ENCODE peak calls at places on chromosomes 12 and 14, in six cellular contexts. One of them, this sample, is unnamed.

GRCh38 chr14:36986407-36986806 is 186.0 kb downstream of the SLC25A21 start:
- DNase-seq in progenitor cell of endocrine pancreas: no peak
- DNase-seq in astrocyte: no peak
- DNase-seq in HFFc6: no peak
- DNase-seq in cardiac muscle cell: no peak
- DNase-seq in OCI-LY7: no peak
- DNase-seq in this sample: no peak

GRCh38 chr12:84888861-84889260 is 23.7 kb downstream of the SLC6A15 start:
- DNase-seq in progenitor cell of endocrine pancreas: no peak
- DNase-seq in astrocyte: no peak
- DNase-seq in HFFc6: no peak
- DNase-seq in cardiac muscle cell: no peak
- DNase-seq in OCI-LY7: no peak
- DNase-seq in this sample: no peak

GRCh38 chr12:63826002-63826585 is 18.4 kb upstream of the SRGAP1 start:
- DNase-seq in progenitor cell of endocrine pancreas: no peak
- DNase-seq in astrocyte: peak
- DNase-seq in HFFc6: peak
- DNase-seq in cardiac muscle cell: peak
- DNase-seq in OCI-LY7: peak
- DNase-seq in this sample: no peak

GRCh38 chr12:114152890-114153289 is 186.8 kb upstream of the RBM19 start:
- DNase-seq in progenitor cell of endocrine pancreas: no peak
- DNase-seq in astrocyte: no peak
- DNase-seq in HFFc6: peak
- DNase-seq in cardiac muscle cell: peak
- DNase-seq in OCI-LY7: no peak
- DNase-seq in this sample: no peak

GRCh38 chr12:6167327-6168280 is 32.6 kb upstream of the CD9 start:
- DNase-seq in progenitor cell of endocrine pancreas: no peak
- DNase-seq in astrocyte: peak
- DNase-seq in HFFc6: peak
- DNase-seq in cardiac muscle cell: peak
- DNase-seq in OCI-LY7: no peak
- DNase-seq in this sample: peak

GRCh38 chr12:45415393-45415817 is 199.5 kb downstream of the ANO6 start:
- DNase-seq in progenitor cell of endocrine pancreas: no peak
- DNase-seq in astrocyte: peak
- DNase-seq in HFFc6: peak
- DNase-seq in cardiac muscle cell: peak
- DNase-seq in OCI-LY7: no peak
- DNase-seq in this sample: peak

GRCh38 chr12:8609061-8609570 is 3.5 kb downstream of the AICDA start:
- DNase-seq in progenitor cell of endocrine pancreas: no peak
- DNase-seq in astrocyte: peak
- DNase-seq in HFFc6: peak
- DNase-seq in cardiac muscle cell: peak
- DNase-seq in OCI-LY7: peak
- DNase-seq in this sample: peak

GRCh38 chr14:89179891-89180404 is 237.1 kb downstream of the FOXN3 start:
- DNase-seq in progenitor cell of endocrine pancreas: no peak
- DNase-seq in astrocyte: no peak
- DNase-seq in HFFc6: no peak
- DNase-seq in cardiac muscle cell: no peak
- DNase-seq in OCI-LY7: no peak
- DNase-seq in this sample: no peak

GRCh38 chr12:46572644-46573630 is 200.4 kb upstream of the SLC38A2 start:
- DNase-seq in progenitor cell of endocrine pancreas: no peak
- DNase-seq in astrocyte: no peak
- DNase-seq in HFFc6: no peak
- DNase-seq in cardiac muscle cell: no peak
- DNase-seq in OCI-LY7: no peak
- DNase-seq in this sample: no peak

GRCh38 chr14:51430600-51430999 is 190.6 kb downstream of the TMX1 start:
- DNase-seq in progenitor cell of endocrine pancreas: no peak
- DNase-seq in astrocyte: peak
- DNase-seq in HFFc6: no peak
- DNase-seq in cardiac muscle cell: peak
- DNase-seq in OCI-LY7: no peak
- DNase-seq in this sample: no peak

GRCh38 chr12:3278681-3279414 is 201.7 kb downstream of the TSPAN9 start:
- DNase-seq in progenitor cell of endocrine pancreas: no peak
- DNase-seq in astrocyte: no peak
- DNase-seq in HFFc6: no peak
- DNase-seq in cardiac muscle cell: no peak
- DNase-seq in OCI-LY7: no peak
- DNase-seq in this sample: no peak

GRCh38 chr12:43309845-43310405 is 242.1 kb downstream of the ADAMTS20 start:
- DNase-seq in progenitor cell of endocrine pancreas: no peak
- DNase-seq in astrocyte: peak
- DNase-seq in HFFc6: peak
- DNase-seq in cardiac muscle cell: no peak
- DNase-seq in OCI-LY7: no peak
- DNase-seq in this sample: no peak

GRCh38 chr12:69688496-69689427 is 10.3 kb downstream of the BEST3 start:
- DNase-seq in progenitor cell of endocrine pancreas: no peak
- DNase-seq in astrocyte: peak
- DNase-seq in HFFc6: peak
- DNase-seq in cardiac muscle cell: peak
- DNase-seq in OCI-LY7: no peak
- DNase-seq in this sample: peak

GRCh38 chr14:86662334-86662733 is 1132.4 kb downstream of the FLRT2 start:
- DNase-seq in progenitor cell of endocrine pancreas: no peak
- DNase-seq in astrocyte: no peak
- DNase-seq in HFFc6: no peak
- DNase-seq in cardiac muscle cell: no peak
- DNase-seq in OCI-LY7: no peak
- DNase-seq in this sample: no peak

GRCh38 chr12:85529896-85530295 is 249.9 kb downstream of the ALX1 start:
- DNase-seq in progenitor cell of endocrine pancreas: no peak
- DNase-seq in astrocyte: no peak
- DNase-seq in HFFc6: no peak
- DNase-seq in cardiac muscle cell: no peak
- DNase-seq in OCI-LY7: no peak
- DNase-seq in this sample: no peak

GRCh38 chr12:65984227-65984479 is 146.4 kb downstream of the LLPH start:
- DNase-seq in progenitor cell of endocrine pancreas: no peak
- DNase-seq in astrocyte: no peak
- DNase-seq in HFFc6: no peak
- DNase-seq in cardiac muscle cell: no peak
- DNase-seq in OCI-LY7: no peak
- DNase-seq in this sample: no peak
- TF ChIP-seq CTCF in progenitor cell of endocrine pancreas: no peak
- TF ChIP-seq CTCF in astrocyte: no peak
- TF ChIP-seq CTCF in HFFc6: no peak
- TF ChIP-seq CTCF in cardiac muscle cell: no peak
- TF ChIP-seq CTCF in OCI-LY7: no peak
- TF ChIP-seq CTCF in this sample: no peak

GRCh38 chr12:1065629-1066028 is 74.6 kb downstream of the ERC1 start:
- DNase-seq in progenitor cell of endocrine pancreas: no peak
- DNase-seq in astrocyte: no peak
- DNase-seq in HFFc6: no peak
- DNase-seq in cardiac muscle cell: no peak
- DNase-seq in OCI-LY7: no peak
- DNase-seq in this sample: no peak
- TF ChIP-seq CTCF in progenitor cell of endocrine pancreas: no peak
- TF ChIP-seq CTCF in astrocyte: no peak
- TF ChIP-seq CTCF in HFFc6: no peak
- TF ChIP-seq CTCF in cardiac muscle cell: no peak
- TF ChIP-seq CTCF in OCI-LY7: no peak
- TF ChIP-seq CTCF in this sample: no peak

GRCh38 chr14:105487986-105488777 is 1.5 kb downstream of the CRIP1 start:
- DNase-seq in progenitor cell of endocrine pancreas: no peak
- DNase-seq in astrocyte: no peak
- DNase-seq in HFFc6: no peak
- DNase-seq in cardiac muscle cell: no peak
- DNase-seq in OCI-LY7: no peak
- DNase-seq in this sample: no peak
- TF ChIP-seq CTCF in progenitor cell of endocrine pancreas: no peak
- TF ChIP-seq CTCF in astrocyte: no peak
- TF ChIP-seq CTCF in HFFc6: no peak
- TF ChIP-seq CTCF in cardiac muscle cell: no peak
- TF ChIP-seq CTCF in OCI-LY7: no peak
- TF ChIP-seq CTCF in this sample: no peak

DNA sequence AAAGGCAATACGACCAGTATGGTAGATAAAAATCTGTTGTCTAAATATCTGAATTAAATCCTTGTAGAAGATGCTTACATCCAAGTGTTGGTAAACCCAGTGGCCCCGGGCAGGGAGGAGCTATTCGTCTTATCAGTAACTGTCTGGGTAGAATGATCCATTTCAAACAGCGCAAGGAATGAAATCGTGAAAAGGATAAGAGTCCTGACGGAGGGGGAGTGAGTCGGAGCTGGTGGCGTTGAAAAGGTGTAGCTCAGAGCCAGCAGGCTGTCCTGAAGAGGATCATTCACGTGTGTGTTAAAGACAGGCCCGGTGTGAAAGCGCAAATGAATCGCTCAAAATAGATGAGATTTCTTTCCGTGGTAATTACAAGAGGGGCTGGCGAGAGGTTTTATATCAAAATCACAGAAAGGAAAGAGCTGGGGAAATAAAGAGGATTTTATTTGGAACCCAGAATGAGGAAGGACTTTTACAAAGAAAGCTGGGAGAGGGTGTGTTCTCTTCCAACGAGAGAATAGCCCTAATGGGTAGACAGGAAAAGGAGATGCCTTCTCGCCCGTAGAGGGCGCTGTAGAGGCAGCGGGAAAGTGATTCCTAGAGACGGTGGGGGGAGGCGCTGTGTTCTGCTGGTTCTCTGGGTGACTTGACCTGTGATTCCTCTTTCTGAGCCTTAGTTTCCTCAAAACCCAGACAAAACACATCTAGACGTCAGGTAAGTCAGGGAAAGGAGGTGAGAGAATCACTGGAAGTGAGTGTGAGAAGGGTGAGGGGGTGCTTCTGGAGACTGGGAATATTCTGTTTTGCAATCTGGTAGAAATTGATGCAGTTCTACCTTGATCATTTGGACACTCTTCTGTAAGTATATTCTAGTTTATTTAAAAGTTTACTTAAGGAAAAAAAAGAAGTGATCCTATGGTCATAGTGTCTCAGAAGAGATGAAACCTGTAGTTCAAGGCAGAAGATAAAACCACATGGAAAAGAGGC is 39.3 kb downstream of the SRRM4 start:
- DNase-seq in progenitor cell of endocrine pancreas: peak
- DNase-seq in astrocyte: no peak
- DNase-seq in HFFc6: no peak
- DNase-seq in cardiac muscle cell: peak
- DNase-seq in OCI-LY7: peak
- DNase-seq in this sample: no peak
- TF ChIP-seq CTCF in progenitor cell of endocrine pancreas: peak
- TF ChIP-seq CTCF in astrocyte: no peak
- TF ChIP-seq CTCF in HFFc6: peak
- TF ChIP-seq CTCF in cardiac muscle cell: no peak
- TF ChIP-seq CTCF in OCI-LY7: peak
- TF ChIP-seq CTCF in this sample: no peak

DNA sequence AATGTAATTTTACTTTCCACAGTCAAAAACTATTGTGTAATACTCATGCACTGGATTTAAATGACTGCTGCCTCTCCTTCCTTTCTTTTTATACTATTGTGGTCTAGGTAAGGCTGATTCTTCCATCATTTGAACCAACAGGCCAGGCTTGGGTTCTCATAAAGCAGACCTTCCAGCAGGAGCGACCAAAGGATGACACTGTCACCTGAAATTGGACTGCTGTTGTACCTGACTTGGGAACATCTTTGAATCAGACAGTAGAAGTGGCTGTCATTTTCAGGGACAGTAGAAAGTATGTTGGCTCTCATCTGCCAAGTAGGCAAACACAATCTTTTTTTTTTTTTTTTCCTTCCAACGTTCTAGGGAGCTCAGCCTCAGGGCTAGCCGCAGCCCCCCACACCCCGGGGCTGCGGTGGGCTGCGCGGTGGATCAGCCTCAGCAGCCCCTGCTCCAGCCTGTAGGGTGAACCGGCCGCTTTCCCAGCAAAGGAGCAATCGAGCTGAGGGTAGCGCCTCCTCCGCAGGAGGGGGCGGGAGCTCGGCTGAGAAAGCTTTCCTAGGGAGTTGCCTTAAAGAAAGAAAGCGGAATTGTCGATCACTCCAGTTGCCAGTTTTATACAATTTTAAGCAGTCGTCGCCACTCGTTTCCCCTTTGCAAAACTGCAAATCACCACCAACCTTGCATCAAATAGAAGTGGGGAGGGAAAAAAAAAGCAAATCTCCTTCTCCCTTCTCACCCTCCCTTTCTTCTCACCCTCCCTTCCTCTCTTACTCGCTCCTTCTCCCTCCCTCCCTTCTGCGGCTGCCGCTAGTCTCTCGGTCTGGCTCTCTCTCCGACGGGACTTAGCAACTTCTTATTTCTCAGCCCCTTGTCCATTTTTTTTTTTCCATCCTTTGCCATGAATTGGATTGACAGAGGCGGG is at the start of gene PDE3A:
- DNase-seq in progenitor cell of endocrine pancreas: peak
- DNase-seq in astrocyte: peak
- DNase-seq in HFFc6: peak
- DNase-seq in cardiac muscle cell: peak
- DNase-seq in OCI-LY7: no peak
- DNase-seq in this sample: no peak
- TF ChIP-seq CTCF in progenitor cell of endocrine pancreas: peak
- TF ChIP-seq CTCF in astrocyte: no peak
- TF ChIP-seq CTCF in HFFc6: peak
- TF ChIP-seq CTCF in cardiac muscle cell: peak
- TF ChIP-seq CTCF in OCI-LY7: no peak
- TF ChIP-seq CTCF in this sample: peak

DNA sequence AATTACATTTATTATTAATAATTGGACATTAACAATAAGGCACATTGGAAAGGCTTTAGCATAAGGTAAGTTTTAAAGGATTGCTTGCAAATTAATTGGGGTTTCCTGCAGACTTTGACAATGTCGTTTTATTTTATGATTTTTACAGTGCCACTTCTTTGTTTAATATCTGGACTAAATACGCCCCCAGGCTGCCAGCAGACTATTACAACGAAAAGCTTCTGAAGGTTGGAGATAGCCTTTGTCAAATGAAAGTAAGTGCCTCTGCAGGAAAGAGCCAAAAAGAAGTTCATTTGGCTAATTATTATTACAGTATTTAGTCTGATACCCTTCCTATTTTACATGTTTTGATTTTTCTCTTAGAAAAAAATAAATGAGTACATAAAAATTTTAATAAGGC is 11.3 kb downstream of the CFAP54 start:
- DNase-seq in progenitor cell of endocrine pancreas: no peak
- DNase-seq in astrocyte: no peak
- DNase-seq in HFFc6: peak
- DNase-seq in cardiac muscle cell: peak
- DNase-seq in OCI-LY7: peak
- DNase-seq in this sample: no peak
- TF ChIP-seq CTCF in progenitor cell of endocrine pancreas: no peak
- TF ChIP-seq CTCF in astrocyte: no peak
- TF ChIP-seq CTCF in HFFc6: peak
- TF ChIP-seq CTCF in cardiac muscle cell: peak
- TF ChIP-seq CTCF in OCI-LY7: peak
- TF ChIP-seq CTCF in this sample: peak